ENCODE peak calls at places on chromosomes 1 and 21, in four cellular contexts. M, X, Q and S are unnamed samples.

GRCh38 chr1:159098596-159098995 is 22.0 kb upstream of the AIM2 start:
- DNase-seq in Q (no peak), M (no peak), X (no peak), S (no peak)

GRCh38 chr21:27422435-27422834 is 455.5 kb upstream of the ADAMTS5 start:
- DNase-seq in X (no peak), Q (no peak), M (no peak), S (no peak)

GRCh38 chr1:221459558-221459957 is 282.3 kb downstream of the DUSP10 start:
- DNase-seq in M (no peak), Q (no peak), X (no peak), S (no peak)

GRCh38 chr1:92274939-92275338 is 23.8 kb downstream of the GLMN start:
- DNase-seq in X (no peak), M (no peak), Q (no peak), S (no peak)

GRCh38 chr21:42539931-42540343 is 26.3 kb downstream of the SLC37A1 start:
- DNase-seq in M (peak), Q (no peak), X (no peak), S (peak)

GRCh38 chr1:156860639-156861423 is at the start of gene NTRK1:
- DNase-seq in Q (no peak), M (peak), X (no peak), S (peak)

GRCh38 chr1:94725566-94725965 is 94.6 kb upstream of the SLC44A3 start:
- DNase-seq in M (no peak), X (no peak), Q (no peak), S (no peak)

GRCh38 chr1:149846600-149847466 is 52.5 kb upstream of the BOLA1 start:
- DNase-seq in M (no peak), X (no peak), Q (no peak), S (peak)

GRCh38 chr1:89609781-89610456 is 23.0 kb upstream of the LRRC8C start:
- DNase-seq in X (peak), Q (no peak), M (no peak), S (no peak)

GRCh38 chr21:31609081-31609480 is 50.4 kb upstream of the SOD1 start:
- DNase-seq in M (no peak), Q (no peak), X (no peak), S (peak)

GRCh38 chr21:42312626-42313104 is 2.5 kb downstream of the TFF3 start:
- DNase-seq in Q (no peak), X (no peak), M (no peak), S (no peak)

GRCh38 chr1:180168786-180169640 is 14.3 kb downstream of the QSOX1 start:
- DNase-seq in Q (no peak), M (peak), X (peak), S (peak)

DNA sequence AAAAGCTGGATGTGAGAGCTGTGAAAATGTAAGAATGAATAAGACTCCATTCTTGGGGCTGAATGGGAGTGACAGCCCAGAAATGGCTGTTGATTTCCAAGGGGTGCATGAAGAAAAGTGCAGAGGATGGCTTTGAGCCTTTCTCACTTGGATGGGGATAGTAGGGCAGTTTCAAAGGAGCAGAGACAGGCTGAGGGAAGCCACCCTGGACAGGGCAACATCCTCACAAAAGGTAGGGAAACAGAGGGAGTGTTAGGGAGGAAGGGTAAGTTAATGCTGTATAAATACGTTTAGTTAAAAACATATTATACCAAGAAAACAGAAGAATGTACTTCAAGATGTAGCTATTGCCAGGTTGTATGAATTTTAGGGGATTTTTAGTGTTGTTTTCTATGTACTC is 38.1 kb downstream of the GADD45A start:
- DNase-seq in X (no peak), Q (no peak), M (no peak), S (no peak)
- TF ChIP-seq JUNB in X (no peak), Q (no peak), M (no peak), S (no peak)

DNA sequence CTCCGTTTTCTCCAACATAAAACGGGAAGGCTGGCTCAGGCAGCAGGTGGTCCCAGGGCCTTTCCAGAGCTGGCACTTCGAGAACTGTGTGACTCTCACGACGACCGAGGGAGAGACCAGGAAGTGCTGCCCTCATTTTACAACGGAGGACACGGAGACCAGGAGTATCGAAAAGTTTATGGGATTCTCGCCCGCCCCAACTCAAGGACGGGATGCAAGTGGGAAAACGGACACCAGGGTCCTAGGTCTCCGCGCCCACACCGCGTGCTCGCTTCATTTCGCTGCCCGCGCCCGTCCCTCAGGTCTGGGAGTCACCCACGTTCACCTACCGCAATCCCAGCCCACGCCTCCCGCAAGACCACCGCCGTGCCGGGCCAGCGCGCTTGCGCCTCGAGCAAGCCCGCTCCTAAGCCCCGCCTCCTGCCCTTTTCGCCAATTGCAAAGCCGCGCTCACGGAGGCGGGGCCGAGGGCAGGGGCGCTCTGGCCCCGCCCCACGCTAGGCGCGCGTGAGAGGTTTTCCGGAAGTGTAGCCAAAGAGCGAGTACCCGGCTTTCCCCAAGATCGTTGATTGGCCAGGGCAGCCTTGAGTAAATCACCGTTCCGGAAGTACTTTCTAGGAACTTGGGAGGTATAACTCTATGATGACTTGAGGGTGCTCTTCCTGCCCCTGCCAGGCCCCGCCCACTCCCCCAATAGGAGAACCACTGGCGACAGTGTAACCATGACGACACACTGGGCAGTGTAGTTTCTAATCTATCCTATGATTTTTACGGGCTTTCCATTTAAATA is at the start of gene PARS2:
- DNase-seq in M (peak), X (peak), Q (peak), S (peak)
- TF ChIP-seq REST in M (peak), X (peak), Q (no peak), S (no peak)

GRCh38 chr1:966603-967295 is 467 bp downstream of the PLEKHN1 start:
- DNase-seq in M (peak), Q (no peak), X (peak), S (peak)
- TF ChIP-seq POLR2AphosphoS5 in M (no peak), Q (no peak), X (no peak), S (no peak)

GRCh38 chr1:246954126-246954525 is 22.4 kb upstream of the AHCTF1 start:
- DNase-seq in M (no peak), Q (no peak), X (no peak), S (no peak)
- TF ChIP-seq JUNB in M (no peak), Q (no peak), X (no peak), S (no peak)

GRCh38 chr1:230077436-230078221 is 10.6 kb downstream of the GALNT2 start:
- DNase-seq in X (no peak), Q (no peak), M (no peak), S (no peak)
- TF ChIP-seq REST in X (no peak), Q (no peak), M (no peak), S (no peak)